ENCODE peak calls at places on chromosomes 7 and 10, in ten cellular contexts. One of them, this sample, is unnamed.

GRCh38 chr7:79298145-79298760 is 155.2 kb downstream of the MAGI2 start:
- DNase-seq in uterus: no peak
- DNase-seq in psoas muscle: no peak
- DNase-seq in tibial artery: no peak
- DNase-seq in A549: peak; percentile 34
- DNase-seq in CD8-positive, alpha-beta T cell: no peak
- DNase-seq in fibroblast of lung: peak; percentile 45
- DNase-seq in breast epithelium: no peak
- DNase-seq in cardiac muscle cell: peak; percentile 80
- DNase-seq in neural progenitor cell: peak; percentile 37
- DNase-seq in this sample: no peak

GRCh38 chr10:12699258-12699700 is 302.2 kb downstream of the CCDC3 start:
- DNase-seq in cardiac muscle cell: peak; percentile 62
- DNase-seq in tibial artery: no peak
- DNase-seq in uterus: no peak
- DNase-seq in CD8-positive, alpha-beta T cell: no peak
- DNase-seq in neural progenitor cell: no peak
- DNase-seq in breast epithelium: no peak
- DNase-seq in fibroblast of lung: peak; percentile 89
- DNase-seq in A549: no peak
- DNase-seq in psoas muscle: no peak
- DNase-seq in this sample: no peak

GRCh38 chr10:132102071-132102716 is 36.4 kb downstream of the JAKMIP3 start:
- DNase-seq in fibroblast of lung: no peak
- DNase-seq in breast epithelium: peak; percentile 5
- DNase-seq in cardiac muscle cell: no peak
- DNase-seq in tibial artery: no peak
- DNase-seq in CD8-positive, alpha-beta T cell: no peak
- DNase-seq in psoas muscle: peak; percentile 45
- DNase-seq in uterus: no peak
- DNase-seq in A549: no peak
- DNase-seq in neural progenitor cell: no peak
- DNase-seq in this sample: no peak

GRCh38 chr10:129833366-129833765 is 130.7 kb downstream of the EBF3 start:
- DNase-seq in A549: no peak
- DNase-seq in neural progenitor cell: no peak
- DNase-seq in tibial artery: no peak
- DNase-seq in cardiac muscle cell: no peak
- DNase-seq in CD8-positive, alpha-beta T cell: no peak
- DNase-seq in breast epithelium: peak; percentile 3
- DNase-seq in uterus: no peak
- DNase-seq in psoas muscle: no peak
- DNase-seq in fibroblast of lung: no peak
- DNase-seq in this sample: no peak

GRCh38 chr10:103592186-103593021 is 98.9 kb downstream of the NEURL1 start:
- DNase-seq in uterus: peak; percentile 53
- DNase-seq in A549: peak; percentile 94
- DNase-seq in fibroblast of lung: peak; percentile 11
- DNase-seq in breast epithelium: no peak
- DNase-seq in CD8-positive, alpha-beta T cell: peak; percentile 33
- DNase-seq in tibial artery: no peak
- DNase-seq in cardiac muscle cell: peak; percentile 53
- DNase-seq in neural progenitor cell: peak; percentile 80
- DNase-seq in psoas muscle: peak; percentile 69
- DNase-seq in this sample: no peak

GRCh38 chr7:130960208-130960988 is 226.4 kb upstream of the KLF14 start:
- DNase-seq in tibial artery: no peak
- DNase-seq in cardiac muscle cell: peak; percentile 98
- DNase-seq in breast epithelium: no peak
- DNase-seq in CD8-positive, alpha-beta T cell: peak; percentile 47
- DNase-seq in fibroblast of lung: peak; percentile 99
- DNase-seq in neural progenitor cell: no peak
- DNase-seq in uterus: no peak
- DNase-seq in psoas muscle: no peak
- DNase-seq in A549: peak; percentile 59
- DNase-seq in this sample: no peak

GRCh38 chr7:142357953-142358520 is 100.2 kb upstream of the PRSS58 start:
- DNase-seq in neural progenitor cell: peak; percentile 58
- DNase-seq in uterus: no peak
- DNase-seq in CD8-positive, alpha-beta T cell: peak; percentile 25
- DNase-seq in psoas muscle: no peak
- DNase-seq in breast epithelium: no peak
- DNase-seq in fibroblast of lung: peak; percentile 70
- DNase-seq in A549: peak; percentile 15
- DNase-seq in cardiac muscle cell: peak; percentile 86
- DNase-seq in tibial artery: no peak
- DNase-seq in this sample: no peak

GRCh38 chr7:12257582-12257981 is 46.5 kb downstream of the TMEM106B start:
- DNase-seq in A549: no peak
- DNase-seq in neural progenitor cell: no peak
- DNase-seq in breast epithelium: no peak
- DNase-seq in uterus: no peak
- DNase-seq in CD8-positive, alpha-beta T cell: no peak
- DNase-seq in psoas muscle: no peak
- DNase-seq in fibroblast of lung: peak; percentile 39
- DNase-seq in cardiac muscle cell: peak; percentile 19
- DNase-seq in tibial artery: no peak
- DNase-seq in this sample: no peak

GRCh38 chr10:33201056-33201780 is 133.2 kb downstream of the NRP1 start:
- DNase-seq in uterus: no peak
- DNase-seq in CD8-positive, alpha-beta T cell: no peak
- DNase-seq in psoas muscle: no peak
- DNase-seq in A549: no peak
- DNase-seq in fibroblast of lung: no peak
- DNase-seq in neural progenitor cell: no peak
- DNase-seq in breast epithelium: no peak
- DNase-seq in tibial artery: no peak
- DNase-seq in cardiac muscle cell: no peak
- DNase-seq in this sample: no peak
- H3K4me1 ChIP-seq in uterus: no peaks in the 10 kb centered on the region
- H3K4me1 ChIP-seq in CD8-positive, alpha-beta T cell: no peaks in the 10 kb centered on the region
- H3K4me1 ChIP-seq in psoas muscle: no peaks in the 10 kb centered on the region
- H3K4me1 ChIP-seq in A549: peaks cover 47% of the 10 kb centered on the region
- H3K4me1 ChIP-seq in fibroblast of lung: peaks cover 15% of the 10 kb centered on the region
- H3K4me1 ChIP-seq in neural progenitor cell: no peaks in the 10 kb centered on the region
- H3K4me1 ChIP-seq in breast epithelium: no peaks in the 10 kb centered on the region
- H3K4me1 ChIP-seq in tibial artery: peaks cover 4% of the 10 kb centered on the region
- H3K4me1 ChIP-seq in cardiac muscle cell: no peaks in the 10 kb centered on the region
- H3K4me1 ChIP-seq in this sample: no peaks in the 10 kb centered on the region

DNA sequence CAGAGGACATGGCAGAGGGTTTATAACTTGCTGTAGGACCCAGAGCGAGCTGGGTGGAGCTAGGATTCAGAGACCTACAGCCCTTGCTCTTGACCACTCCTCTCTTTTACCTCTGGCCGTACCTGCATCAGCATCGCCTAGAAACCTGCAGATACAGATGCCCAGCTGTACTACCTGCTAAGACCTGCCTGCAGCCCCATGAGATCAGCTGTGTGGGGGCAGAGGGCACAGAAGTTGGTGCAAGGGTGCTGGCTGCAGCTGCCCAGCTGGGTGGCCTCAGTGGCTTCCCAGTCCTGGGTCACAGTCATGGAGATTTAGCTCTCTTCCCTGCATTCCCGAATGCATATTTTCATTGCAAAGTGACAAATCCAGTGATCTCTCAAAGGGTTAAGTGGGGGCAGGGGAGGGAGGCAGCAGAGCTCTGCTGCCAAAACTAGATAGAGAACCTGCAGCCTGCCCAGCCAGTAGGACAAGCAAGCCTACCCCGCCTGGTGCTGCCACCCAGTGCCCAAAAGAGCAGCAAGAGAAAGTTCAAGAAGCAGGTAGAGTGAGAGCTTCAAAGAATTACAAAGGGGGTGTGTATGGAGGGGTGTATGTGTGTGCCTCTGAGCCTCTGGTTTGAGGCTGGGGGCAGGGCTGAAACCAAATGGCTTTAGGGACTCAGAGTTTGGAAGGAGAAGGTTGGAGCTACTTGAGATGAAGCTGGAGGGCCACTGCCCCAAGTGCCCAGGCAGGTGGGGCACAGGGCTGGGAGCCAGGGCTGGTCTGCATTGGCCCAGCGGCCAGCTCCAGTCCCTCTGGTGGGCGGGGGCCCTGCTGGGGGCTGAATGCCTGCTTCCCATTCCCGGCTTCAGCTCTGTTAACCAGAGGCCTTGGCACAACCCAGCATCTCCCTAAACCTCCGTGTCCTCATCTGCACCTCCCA is 6.8 kb downstream of the FAM241B start:
- DNase-seq in psoas muscle: no peak
- DNase-seq in A549: peak; percentile 35
- DNase-seq in tibial artery: peak; percentile 45
- DNase-seq in fibroblast of lung: no peak
- DNase-seq in breast epithelium: no peak
- DNase-seq in cardiac muscle cell: peak; percentile 9
- DNase-seq in neural progenitor cell: peak; percentile 53
- DNase-seq in uterus: no peak
- DNase-seq in CD8-positive, alpha-beta T cell: peak; percentile 33
- DNase-seq in this sample: no peak
- TF ChIP-seq CTCF in psoas muscle: no peak
- TF ChIP-seq CTCF in A549: peak; percentile 45
- TF ChIP-seq CTCF in tibial artery: no peak
- TF ChIP-seq CTCF in fibroblast of lung: no peak
- TF ChIP-seq CTCF in breast epithelium: no peak
- TF ChIP-seq CTCF in cardiac muscle cell: peak; percentile 22
- TF ChIP-seq CTCF in neural progenitor cell: peak; percentile 52
- TF ChIP-seq CTCF in uterus: no peak
- TF ChIP-seq CTCF in CD8-positive, alpha-beta T cell: no peak
- TF ChIP-seq CTCF in this sample: peak; percentile 53

GRCh38 chr7:140696024-140696678 is 357 bp upstream of the NDUFB2 start:
- DNase-seq in neural progenitor cell: peak; percentile 97
- DNase-seq in uterus: peak; percentile 97
- DNase-seq in cardiac muscle cell: peak; percentile 96
- DNase-seq in breast epithelium: peak; percentile 91
- DNase-seq in tibial artery: peak; percentile 96
- DNase-seq in CD8-positive, alpha-beta T cell: peak; percentile 94
- DNase-seq in fibroblast of lung: peak; percentile 91
- DNase-seq in A549: peak; percentile 97
- DNase-seq in psoas muscle: peak; percentile 97
- DNase-seq in this sample: peak; percentile 89
- H3K27ac ChIP-seq in neural progenitor cell: no peak overlapping the region
- H3K27ac ChIP-seq in uterus: peak overlapping the region; percentile 91
- H3K27ac ChIP-seq in cardiac muscle cell: peak overlapping the region; percentile 94
- H3K27ac ChIP-seq in breast epithelium: peak overlapping the region; percentile 96
- H3K27ac ChIP-seq in tibial artery: peak overlapping the region; percentile 85
- H3K27ac ChIP-seq in CD8-positive, alpha-beta T cell: peak overlapping the region; percentile 96
- H3K27ac ChIP-seq in fibroblast of lung: peak overlapping the region; percentile 90
- H3K27ac ChIP-seq in A549: peak overlapping the region; percentile 93
- H3K27ac ChIP-seq in psoas muscle: peak overlapping the region; percentile 97
- H3K27ac ChIP-seq in this sample: peak overlapping the region; percentile 62

GRCh38 chr7:100166317-100166940 is 2.0 kb downstream of the GAL3ST4 start:
- DNase-seq in neural progenitor cell: no peak
- DNase-seq in cardiac muscle cell: no peak
- DNase-seq in fibroblast of lung: no peak
- DNase-seq in tibial artery: no peak
- DNase-seq in breast epithelium: no peak
- DNase-seq in uterus: no peak
- DNase-seq in CD8-positive, alpha-beta T cell: peak; percentile 56
- DNase-seq in A549: no peak
- DNase-seq in psoas muscle: peak; percentile 48
- DNase-seq in this sample: no peak
- H3K4me1 ChIP-seq in neural progenitor cell: peaks cover 30% of the 10 kb centered on the region
- H3K4me1 ChIP-seq in cardiac muscle cell: peaks cover 10% of the 10 kb centered on the region
- H3K4me1 ChIP-seq in fibroblast of lung: peaks cover 4% of the 10 kb centered on the region
- H3K4me1 ChIP-seq in tibial artery: peaks cover 29% of the 10 kb centered on the region
- H3K4me1 ChIP-seq in breast epithelium: no peaks in the 10 kb centered on the region
- H3K4me1 ChIP-seq in uterus: peaks cover 5% of the 10 kb centered on the region
- H3K4me1 ChIP-seq in CD8-positive, alpha-beta T cell: peaks cover 86% of the 10 kb centered on the region
- H3K4me1 ChIP-seq in A549: peaks cover 10% of the 10 kb centered on the region
- H3K4me1 ChIP-seq in psoas muscle: peaks cover 8% of the 10 kb centered on the region
- H3K4me1 ChIP-seq in this sample: peaks cover 10% of the 10 kb centered on the region

This sample was measured in RWPE2.